ENCODE peak calls at places on chromosomes 11 and 22, in seven cellular contexts. M is HepG2, O is HCT116, Y is sigmoid colon, U is HL-60, C is upper lobe of left lung, N is spleen. I is an unnamed sample.

GRCh38 chr11:44189986-44190882 is 94.8 kb downstream of the EXT2 start:
- DNase-seq in M (no peak), O (no peak), Y (no peak), U (peak), C (no peak), N (no peak), I (no peak)

GRCh38 chr11:132604446-132604845 is 927.9 kb downstream of the OPCML start:
- DNase-seq in M (no peak), O (no peak), Y (no peak), U (no peak), C (no peak), N (no peak), I (no peak)

GRCh38 chr11:73205666-73206343 is 12.3 kb upstream of the P2RY2 start:
- DNase-seq in M (no peak), O (no peak), Y (no peak), U (peak), C (no peak), N (no peak), I (no peak)

GRCh38 chr22:40385041-40385782 is 14.8 kb downstream of the SGSM3 start:
- DNase-seq in M (no peak), O (no peak), Y (no peak), U (peak), C (no peak), N (no peak), I (no peak)

GRCh38 chr11:65435330-65435931 is 12.8 kb downstream of the NEAT1 start:
- DNase-seq in M (no peak), O (no peak), Y (peak), U (no peak), C (no peak), N (peak), I (no peak)

GRCh38 chr11:77668760-77669159 is 31.2 kb upstream of the CLNS1A start:
- DNase-seq in M (no peak), O (no peak), Y (no peak), U (no peak), C (no peak), N (no peak), I (no peak)

GRCh38 chr22:19961201-19961580 is 19.6 kb upstream of the TXNRD2 start:
- DNase-seq in M (no peak), O (no peak), Y (no peak), U (no peak), C (no peak), N (no peak), I (no peak)

GRCh38 chr11:78791254-78791653 is 216.6 kb upstream of the NARS2 start:
- DNase-seq in M (no peak), O (no peak), Y (no peak), U (no peak), C (no peak), N (no peak), I (no peak)

GRCh38 chr11:5345831-5346230 is 2.5 kb upstream of the OR51B5 start:
- DNase-seq in M (no peak), O (no peak), Y (no peak), U (no peak), C (no peak), N (no peak), I (no peak)

GRCh38 chr11:121614661-121615240 is 162.0 kb upstream of the SORL1-AS1 start:
- DNase-seq in M (no peak), O (no peak), Y (no peak), U (no peak), C (no peak), N (no peak), I (no peak)

GRCh38 chr22:37182101-37182948 is 5.7 kb downstream of the C1QTNF6 start:
- DNase-seq in M (no peak), O (no peak), Y (peak), U (no peak), C (peak), N (peak), I (no peak)

GRCh38 chr11:68031136-68031459 is 617 bp downstream of the NDUFS8 start:
- DNase-seq in M (no peak), O (no peak), Y (no peak), U (no peak), C (no peak), N (no peak), I (no peak)

GRCh38 chr11:105915036-105915435 is 107.0 kb downstream of the MSANTD4 start:
- DNase-seq in M (no peak), O (no peak), Y (no peak), U (no peak), C (no peak), N (no peak), I (no peak)

GRCh38 chr11:120547871-120548681 is 36.5 kb downstream of the GRIK4 start:
- DNase-seq in M (peak), O (peak), Y (peak), U (no peak), C (peak), N (peak), I (no peak)

GRCh38 chr11:16737860-16738197 is 618 bp upstream of the C11orf58 start:
- DNase-seq in M (peak), O (peak), Y (no peak), U (no peak), C (no peak), N (no peak), I (no peak)

GRCh38 chr11:61007971-61008896 is 36.8 kb downstream of the CD6 start:
- DNase-seq in M (no peak), O (no peak), Y (no peak), U (no peak), C (peak), N (no peak), I (no peak)

GRCh38 chr11:121347094-121347493 is 54.5 kb downstream of the SC5D start:
- DNase-seq in M (no peak), O (no peak), Y (no peak), U (no peak), C (no peak), N (no peak), I (no peak)

GRCh38 chr11:27204527-27204926 is 158.5 kb downstream of the CCDC34 start:
- DNase-seq in M (peak), O (peak), Y (no peak), U (no peak), C (no peak), N (no peak), I (no peak)

GRCh38 chr11:4932751-4933150 is 8.6 kb upstream of the OR51G1 start:
- DNase-seq in M (no peak), O (no peak), Y (no peak), U (no peak), C (no peak), N (no peak), I (no peak)

GRCh38 chr22:22043296-22044078 is 60.9 kb upstream of the TOP3B start:
- DNase-seq in M (no peak), O (no peak), Y (no peak), U (no peak), C (peak), N (no peak), I (no peak)

GRCh38 chr11:77503006-77503405 is 29.1 kb upstream of the PAK1 start:
- DNase-seq in M (no peak), O (no peak), Y (no peak), U (no peak), C (no peak), N (no peak), I (no peak)

GRCh38 chr11:122598971-122599370 is 56.6 kb upstream of the UBASH3B start:
- DNase-seq in M (no peak), O (no peak), Y (no peak), U (no peak), C (no peak), N (no peak), I (no peak)

GRCh38 chr11:131217313-131218297 is 152.8 kb upstream of the NTM start:
- DNase-seq in M (no peak), O (no peak), Y (no peak), U (no peak), C (no peak), N (no peak), I (no peak)

GRCh38 chr11:64900263-64900678 is 16.7 kb downstream of the ATG2A start:
- DNase-seq in M (no peak), O (no peak), Y (no peak), U (no peak), C (peak), N (no peak), I (no peak)

GRCh38 chr11:73387594-73388021 is 11.4 kb downstream of the RELT start:
- DNase-seq in M (no peak), O (no peak), Y (no peak), U (peak), C (no peak), N (no peak), I (no peak)

GRCh38 chr11:127862406-127862805 is 725.0 kb downstream of the ETS1 start:
- DNase-seq in M (no peak), O (no peak), Y (no peak), U (no peak), C (no peak), N (no peak), I (no peak)

GRCh38 chr11:96316869-96317268 is 26.1 kb downstream of the MAML2 start:
- DNase-seq in M (no peak), O (no peak), Y (no peak), U (no peak), C (no peak), N (no peak), I (no peak)

GRCh38 chr11:38640854-38641253 is 2042.8 kb upstream of the RAG2 start:
- DNase-seq in M (no peak), O (no peak), Y (no peak), U (no peak), C (no peak), N (no peak), I (no peak)

GRCh38 chr11:819129-819931 is 616 bp downstream of the PNPLA2 start:
- DNase-seq in M (peak), O (no peak), Y (peak), U (peak), C (peak), N (peak), I (no peak)

GRCh38 chr22:46501701-46502100 is 35.7 kb downstream of the CELSR1 start:
- DNase-seq in M (no peak), O (no peak), Y (no peak), U (no peak), C (no peak), N (no peak), I (no peak)

GRCh38 chr22:33274214-33274828 is 216.1 kb upstream of the SYN3 start:
- DNase-seq in M (peak), O (no peak), Y (no peak), U (peak), C (no peak), N (peak), I (peak)

GRCh38 chr22:33271390-33272161 is 213.4 kb upstream of the SYN3 start:
- DNase-seq in M (no peak), O (no peak), Y (no peak), U (no peak), C (no peak), N (no peak), I (no peak)

GRCh38 chr22:33274941-33275443 is 216.8 kb upstream of the SYN3 start:
- DNase-seq in M (no peak), O (no peak), Y (no peak), U (no peak), C (no peak), N (no peak), I (no peak)

GRCh38 chr22:33272180-33272579 is 214.0 kb upstream of the SYN3 start:
- DNase-seq in M (peak), O (no peak), Y (no peak), U (no peak), C (no peak), N (no peak), I (no peak)

GRCh38 chr22:33272866-33273265 is 214.7 kb upstream of the SYN3 start:
- DNase-seq in M (no peak), O (no peak), Y (no peak), U (no peak), C (no peak), N (no peak), I (no peak)
- TF ChIP-seq CTCF in M (no peak), O (no peak), Y (no peak), U (no peak), C (no peak), N (no peak), I (no peak)

DNA sequence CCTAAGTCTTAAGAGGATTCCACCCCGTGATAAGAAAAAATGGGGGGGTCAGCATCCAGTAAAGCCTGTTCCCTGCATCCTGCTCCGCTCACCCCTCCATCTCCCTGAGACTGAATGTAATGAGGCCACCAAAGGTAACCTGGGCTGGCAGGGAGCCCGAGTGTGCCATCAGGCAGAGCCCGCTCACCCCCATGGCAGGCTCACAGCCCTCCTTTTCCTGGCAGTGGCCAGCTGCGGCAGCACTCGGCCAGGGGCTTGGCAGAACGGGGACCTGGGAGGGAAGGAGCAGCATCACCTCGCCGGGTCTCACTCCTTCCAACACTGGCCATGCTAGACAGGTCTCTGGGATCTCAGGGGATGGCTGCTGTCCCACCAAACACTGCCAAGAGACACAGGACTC is 64.4 kb downstream of the PRDM11 start:
- DNase-seq in M (no peak), O (no peak), Y (peak), U (no peak), C (peak), N (no peak), I (no peak)
- TF ChIP-seq POLR2AphosphoS5 in M (no peak), O (no peak), Y (no peak), U (no peak), C (no peak), N (no peak), I (no peak)

DNA sequence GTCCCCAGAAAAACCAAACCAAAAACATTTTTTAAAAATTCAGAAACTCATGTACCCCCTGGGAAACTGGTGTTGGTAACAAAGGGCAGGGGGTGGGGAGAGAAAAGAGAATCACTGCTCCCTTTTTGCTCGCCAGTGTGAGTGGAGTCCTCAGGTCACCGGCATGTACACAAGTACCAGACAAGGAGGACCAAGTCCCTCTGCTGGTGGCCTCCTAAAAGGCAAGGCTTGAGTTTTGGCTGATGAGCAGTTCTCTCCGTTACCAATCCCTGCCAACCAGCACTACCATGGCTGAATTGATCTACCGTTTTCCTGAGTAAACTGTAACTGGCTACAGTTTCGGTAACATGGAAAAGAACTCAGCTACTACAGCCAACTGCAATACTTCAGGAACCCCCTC is 22.0 kb downstream of the APOL5 start:
- DNase-seq in M (peak), O (no peak), Y (no peak), U (no peak), C (no peak), N (no peak), I (no peak)
- TF ChIP-seq CTCF in M (peak), O (peak), Y (no peak), U (no peak), C (no peak), N (no peak), I (peak)

DNA sequence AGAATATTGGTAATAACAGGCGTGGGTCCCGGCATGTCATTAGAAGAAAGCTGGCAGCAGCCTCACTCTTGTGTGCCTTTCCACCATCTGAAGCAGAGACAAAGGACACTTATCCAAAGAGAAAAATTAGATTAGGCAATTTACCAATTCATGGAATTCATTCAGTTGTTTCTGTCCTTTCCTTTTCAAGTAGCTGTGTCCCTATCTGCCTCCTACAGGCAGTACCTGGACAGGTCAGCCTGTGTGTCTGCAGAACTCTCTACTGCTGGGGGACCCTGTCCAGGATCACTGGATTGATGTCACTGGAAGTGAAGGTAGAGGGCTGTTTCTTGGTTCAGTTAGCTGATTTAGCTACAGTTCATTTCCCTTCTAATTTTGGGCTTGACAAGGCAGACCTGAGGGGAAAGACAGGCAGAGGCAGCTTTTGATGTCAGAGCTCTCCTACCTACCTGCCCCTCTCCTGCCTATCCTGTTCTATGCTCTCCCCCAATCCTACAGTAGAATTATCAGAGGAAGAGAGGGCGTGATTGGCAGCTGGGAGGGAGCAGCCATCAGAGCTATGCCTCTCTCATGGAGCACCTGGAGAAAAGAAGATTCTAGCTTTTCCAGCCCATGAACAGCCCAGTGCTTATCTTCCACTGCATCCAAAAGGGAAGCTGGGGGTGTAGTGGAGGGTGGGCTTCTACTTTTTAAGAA is 20.4 kb upstream of the CCDC90B start:
- DNase-seq in M (no peak), O (no peak), Y (no peak), U (no peak), C (no peak), N (no peak), I (no peak)
- TF ChIP-seq POLR2AphosphoS5 in M (no peak), O (no peak), Y (no peak), U (no peak), C (no peak), N (no peak), I (no peak)

GRCh38 chr11:116615211-116615865 is 157.4 kb downstream of the BUD13 start:
- DNase-seq in M (no peak), O (no peak), Y (no peak), U (no peak), C (no peak), N (no peak), I (no peak)
- TF ChIP-seq CTCF in M (no peak), O (peak), Y (no peak), U (no peak), C (no peak), N (no peak), I (no peak)